ENCODE peak calls at places on chromosomes 11 and 22, in four cellular contexts. One of them, this sample, is unnamed.

GRCh38 chr11:68373189-68373809 is 60.9 kb downstream of the LRP5 start:
- DNase-seq in mesenchymal stem cell: peak
- DNase-seq in H9: no peak
- DNase-seq in H1: no peak
- DNase-seq in this sample: no peak

GRCh38 chr22:20976291-20976877 is 5.7 kb upstream of the LZTR1 start:
- DNase-seq in mesenchymal stem cell: no peak
- DNase-seq in H1: no peak
- DNase-seq in H9: no peak
- DNase-seq in this sample: no peak

GRCh38 chr11:119481021-119481666 is 58.2 kb upstream of the THY1 start:
- DNase-seq in H1: no peak
- DNase-seq in H9: peak
- DNase-seq in mesenchymal stem cell: peak
- DNase-seq in this sample: peak

GRCh38 chr11:29438815-29439214 is 578.0 kb downstream of the KCNA4 start:
- DNase-seq in mesenchymal stem cell: no peak
- DNase-seq in H1: no peak
- DNase-seq in H9: no peak
- DNase-seq in this sample: no peak

GRCh38 chr11:67048515-67048914 is 8.1 kb upstream of the RHOD start:
- DNase-seq in H9: no peak
- DNase-seq in mesenchymal stem cell: no peak
- DNase-seq in H1: no peak
- DNase-seq in this sample: no peak

GRCh38 chr11:6402061-6402470 is 11.8 kb downstream of the SMPD1 start:
- DNase-seq in mesenchymal stem cell: no peak
- DNase-seq in H9: no peak
- DNase-seq in H1: no peak
- DNase-seq in this sample: no peak

GRCh38 chr11:112588252-112588668 is 327.6 kb upstream of the PLET1 start:
- DNase-seq in mesenchymal stem cell: peak
- DNase-seq in H1: peak
- DNase-seq in H9: peak
- DNase-seq in this sample: peak

GRCh38 chr11:47981667-47982404 is 1.5 kb downstream of the PTPRJ start:
- DNase-seq in mesenchymal stem cell: no peak
- DNase-seq in H9: no peak
- DNase-seq in H1: no peak
- DNase-seq in this sample: no peak

GRCh38 chr11:132427611-132428010 is 1057.2 kb downstream of the NTM start:
- DNase-seq in H9: no peak
- DNase-seq in H1: no peak
- DNase-seq in mesenchymal stem cell: no peak
- DNase-seq in this sample: no peak

GRCh38 chr11:93016595-93016994 is 47.1 kb downstream of the MTNR1B start:
- DNase-seq in mesenchymal stem cell: no peak
- DNase-seq in H9: no peak
- DNase-seq in H1: no peak
- DNase-seq in this sample: no peak

GRCh38 chr11:47869548-47870393 is 21.6 kb upstream of the NUP160 start:
- DNase-seq in mesenchymal stem cell: no peak
- DNase-seq in H9: no peak
- DNase-seq in H1: no peak
- DNase-seq in this sample: no peak

GRCh38 chr11:69964247-69964643 is 113.9 kb upstream of the ANO1 start:
- DNase-seq in mesenchymal stem cell: no peak
- DNase-seq in H1: no peak
- DNase-seq in H9: no peak
- DNase-seq in this sample: no peak

GRCh38 chr11:27971256-27971655 is 136.7 kb downstream of the KIF18A start:
- DNase-seq in H9: no peak
- DNase-seq in mesenchymal stem cell: no peak
- DNase-seq in H1: no peak
- DNase-seq in this sample: no peak

GRCh38 chr11:104772806-104773241 is 125.4 kb downstream of the CASP12 start:
- DNase-seq in mesenchymal stem cell: peak
- DNase-seq in H1: no peak
- DNase-seq in H9: no peak
- DNase-seq in this sample: no peak

GRCh38 chr11:123250811-123251655 is 56.0 kb upstream of the CLMP start:
- DNase-seq in mesenchymal stem cell: no peak
- DNase-seq in H9: no peak
- DNase-seq in H1: no peak
- DNase-seq in this sample: no peak

GRCh38 chr22:18076060-18076497 is 1.7 kb upstream of the PEX26 start:
- DNase-seq in H9: peak
- DNase-seq in mesenchymal stem cell: peak
- DNase-seq in H1: no peak
- DNase-seq in this sample: peak

GRCh38 chr11:41842673-41843072 is 383.2 kb upstream of the LRRC4C start:
- DNase-seq in H9: no peak
- DNase-seq in H1: no peak
- DNase-seq in mesenchymal stem cell: no peak
- DNase-seq in this sample: no peak

GRCh38 chr11:125164091-125164421 is 495 bp upstream of the PKNOX2 start:
- DNase-seq in H1: no peak
- DNase-seq in mesenchymal stem cell: no peak
- DNase-seq in H9: no peak
- DNase-seq in this sample: no peak

GRCh38 chr11:125164422-125165110 is at the start of gene PKNOX2:
- DNase-seq in H9: peak
- DNase-seq in H1: no peak
- DNase-seq in mesenchymal stem cell: peak
- DNase-seq in this sample: peak

GRCh38 chr11:125163431-125164011 is 1.0 kb upstream of the PKNOX2 start:
- DNase-seq in mesenchymal stem cell: peak
- DNase-seq in H9: peak
- DNase-seq in H1: no peak
- DNase-seq in this sample: peak

GRCh38 chr11:125165111-125165663 is 636 bp downstream of the PKNOX2 start:
- DNase-seq in H9: no peak
- DNase-seq in H1: no peak
- DNase-seq in mesenchymal stem cell: peak
- DNase-seq in this sample: peak

DNA sequence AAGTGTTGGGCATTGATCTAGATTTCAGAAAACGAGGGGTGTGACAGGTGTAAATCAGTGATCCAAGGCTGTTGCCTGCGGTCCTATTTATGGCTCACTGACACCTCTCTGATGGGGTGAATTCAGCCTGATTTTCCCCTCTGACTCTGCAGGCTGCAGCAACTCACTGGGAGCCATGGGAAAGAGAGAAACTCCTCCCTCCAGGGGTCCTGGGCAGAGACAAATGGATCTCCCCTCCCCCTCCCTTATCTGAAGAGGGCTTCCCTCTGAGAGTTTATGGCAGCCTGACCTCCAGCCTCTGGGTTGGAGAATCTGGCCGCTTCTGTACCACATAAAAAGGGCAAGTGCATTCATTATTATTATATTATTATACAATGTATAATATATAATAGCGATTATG is 1.8 kb upstream of the PKNOX2 start:
- DNase-seq in H1: no peak
- DNase-seq in mesenchymal stem cell: no peak
- DNase-seq in H9: no peak
- DNase-seq in this sample: peak
- H2AK5ac ChIP-seq in H1: no peak
- H2AK5ac ChIP-seq in mesenchymal stem cell: peak
- H2AK5ac ChIP-seq in H9: no peak
- H2AK5ac ChIP-seq in this sample: no peak

GRCh38 chr22:38700271-38700788 is 413 bp downstream of the JOSD1 start:
- DNase-seq in H9: no peak
- DNase-seq in H1: no peak
- DNase-seq in mesenchymal stem cell: peak
- DNase-seq in this sample: no peak
- H2BK12ac ChIP-seq in H9: peak
- H2BK12ac ChIP-seq in H1: no peak
- H2BK12ac ChIP-seq in mesenchymal stem cell: peak
- H2BK12ac ChIP-seq in this sample: no peak

GRCh38 chr11:116790167-116791001 is 1.3 kb downstream of the APOA5 start:
- DNase-seq in H1: no peak
- DNase-seq in mesenchymal stem cell: no peak
- DNase-seq in H9: no peak
- DNase-seq in this sample: no peak

GRCh38 chr11:116786966-116787365 is 857 bp downstream of the ZPR1 start:
- DNase-seq in H9: no peak
- DNase-seq in mesenchymal stem cell: no peak
- DNase-seq in H1: no peak
- DNase-seq in this sample: no peak

GRCh38 chr11:116787436-116787785 is 412 bp downstream of the ZPR1 start:
- DNase-seq in mesenchymal stem cell: peak
- DNase-seq in H1: no peak
- DNase-seq in H9: no peak
- DNase-seq in this sample: no peak

GRCh38 chr11:116787786-116788486 is at the start of gene ZPR1:
- DNase-seq in H9: peak
- DNase-seq in H1: no peak
- DNase-seq in mesenchymal stem cell: peak
- DNase-seq in this sample: peak

DNA sequence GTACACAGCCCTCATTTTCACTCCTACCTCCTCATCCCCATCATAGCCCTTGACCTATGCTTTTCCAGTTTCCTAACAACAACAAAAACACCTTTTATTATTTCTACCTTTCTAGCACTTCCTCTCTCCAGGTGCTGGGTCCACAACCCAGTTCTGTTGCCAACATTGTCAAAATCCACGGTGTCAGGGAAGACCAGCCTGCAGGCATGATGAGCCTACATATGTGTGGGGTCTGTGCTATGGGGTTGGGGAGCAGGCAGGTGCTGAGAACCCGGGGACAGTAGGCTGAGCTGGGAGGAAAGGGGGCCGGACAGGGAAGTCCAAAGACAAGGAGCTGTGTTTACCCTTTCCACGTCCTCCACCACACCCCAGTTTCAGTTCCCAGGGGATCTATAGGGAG is 711 bp upstream of the ZPR1 start:
- DNase-seq in mesenchymal stem cell: no peak
- DNase-seq in H1: no peak
- DNase-seq in H9: no peak
- DNase-seq in this sample: no peak
- H2BK15ac ChIP-seq in mesenchymal stem cell: no peak
- H2BK15ac ChIP-seq in H1: no peak
- H2BK15ac ChIP-seq in H9: no peak
- H2BK15ac ChIP-seq in this sample: no peak

GRCh38 chr11:125082611-125083311 is 19.7 kb downstream of the SLC37A2 start:
- DNase-seq in H9: no peak
- DNase-seq in mesenchymal stem cell: peak
- DNase-seq in H1: no peak
- DNase-seq in this sample: no peak

GRCh38 chr11:125084761-125085231 is 21.7 kb downstream of the SLC37A2 start:
- DNase-seq in H1: no peak
- DNase-seq in H9: no peak
- DNase-seq in mesenchymal stem cell: no peak
- DNase-seq in this sample: no peak

GRCh38 chr11:125084057-125084416 is 20.9 kb downstream of the SLC37A2 start:
- DNase-seq in H9: no peak
- DNase-seq in H1: no peak
- DNase-seq in mesenchymal stem cell: no peak
- DNase-seq in this sample: no peak

GRCh38 chr11:125082040-125082439 is 18.9 kb downstream of the SLC37A2 start:
- DNase-seq in H9: no peak
- DNase-seq in mesenchymal stem cell: no peak
- DNase-seq in H1: no peak
- DNase-seq in this sample: no peak

DNA sequence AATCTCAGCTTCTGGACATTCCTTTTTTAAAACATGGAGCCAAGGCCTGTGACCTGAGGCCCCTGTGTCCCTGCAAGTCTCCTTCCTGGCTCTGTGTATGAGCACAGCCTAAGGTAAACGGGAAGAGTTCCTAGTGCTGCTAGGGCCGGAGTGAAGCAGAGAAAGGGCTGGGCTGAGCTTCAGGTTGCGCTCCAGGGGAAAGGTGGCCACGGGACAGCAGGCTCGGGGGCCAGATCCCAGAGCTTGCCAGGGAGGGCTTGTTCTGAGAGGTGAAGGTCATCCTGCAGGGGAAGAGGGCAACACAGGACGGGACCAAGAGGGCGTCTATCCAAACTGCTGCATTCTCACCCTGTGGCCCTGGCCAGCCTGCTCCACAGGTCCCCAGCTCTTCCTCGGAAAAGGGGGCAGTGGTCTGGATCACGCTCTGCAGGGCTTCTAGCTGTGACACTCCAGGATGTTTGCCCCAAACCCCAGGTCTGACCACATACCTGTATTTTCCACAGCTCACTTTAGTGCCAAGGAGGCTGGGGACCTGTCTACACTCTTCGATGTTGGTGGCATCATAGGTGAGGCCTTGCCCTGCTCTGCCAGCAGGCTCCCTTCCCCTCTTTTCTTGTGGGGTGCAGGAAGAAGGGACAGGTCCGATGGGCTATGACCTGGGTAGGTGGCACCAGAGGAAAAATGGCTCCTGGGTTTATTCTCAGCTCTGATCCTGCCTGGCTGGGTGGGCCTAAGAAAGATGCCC is 20.4 kb downstream of the SLC37A2 start:
- DNase-seq in H9: no peak
- DNase-seq in mesenchymal stem cell: no peak
- DNase-seq in H1: no peak
- DNase-seq in this sample: no peak
- H2AK5ac ChIP-seq in H9: no peak
- H2AK5ac ChIP-seq in mesenchymal stem cell: no peak
- H2AK5ac ChIP-seq in H1: no peak
- H2AK5ac ChIP-seq in this sample: peak

This sample was measured in neuronal stem cell.